ENCODE peak calls at places on chromosomes 2 and 18, in seven cellular contexts. One of them, this sample, is unnamed.

GRCh38 chr2:197851451-197851850 is 47.1 kb downstream of the PLCL1 start:
- DNase-seq in cardiac muscle cell: no peak
- DNase-seq in SK-N-SH: no peak
- DNase-seq in K562: peak; percentile 31
- DNase-seq in lower lobe of right lung: no peak
- DNase-seq in body of pancreas: no peak
- DNase-seq in colonic mucosa: no peak
- DNase-seq in this sample: no peak

GRCh38 chr18:53819671-53820070 is 404.8 kb downstream of the MBD2 start:
- DNase-seq in cardiac muscle cell: no peak
- DNase-seq in SK-N-SH: no peak
- DNase-seq in K562: no peak
- DNase-seq in lower lobe of right lung: peak; percentile 60
- DNase-seq in body of pancreas: no peak
- DNase-seq in colonic mucosa: no peak
- DNase-seq in this sample: no peak

GRCh38 chr2:158042666-158043065 is 59.0 kb upstream of the UPP2 start:
- DNase-seq in cardiac muscle cell: no peak
- DNase-seq in SK-N-SH: no peak
- DNase-seq in K562: no peak
- DNase-seq in lower lobe of right lung: no peak
- DNase-seq in body of pancreas: no peak
- DNase-seq in colonic mucosa: no peak
- DNase-seq in this sample: no peak

GRCh38 chr18:35131387-35132283 is 90.4 kb downstream of the MAPRE2 start:
- DNase-seq in cardiac muscle cell: no peak
- DNase-seq in SK-N-SH: no peak
- DNase-seq in K562: no peak
- DNase-seq in lower lobe of right lung: no peak
- DNase-seq in body of pancreas: no peak
- DNase-seq in colonic mucosa: no peak
- DNase-seq in this sample: no peak

GRCh38 chr2:126784045-126784444 is 114.6 kb upstream of the TEX51 start:
- DNase-seq in cardiac muscle cell: no peak
- DNase-seq in SK-N-SH: no peak
- DNase-seq in K562: no peak
- DNase-seq in lower lobe of right lung: no peak
- DNase-seq in body of pancreas: no peak
- DNase-seq in colonic mucosa: no peak
- DNase-seq in this sample: no peak

GRCh38 chr2:218998414-218999002 is 5.3 kb upstream of the CRYBA2 start:
- DNase-seq in cardiac muscle cell: no peak
- DNase-seq in SK-N-SH: no peak
- DNase-seq in K562: no peak
- DNase-seq in lower lobe of right lung: no peak
- DNase-seq in body of pancreas: peak; percentile 35
- DNase-seq in colonic mucosa: no peak
- DNase-seq in this sample: no peak

GRCh38 chr2:204541637-204542036 is 3.6 kb upstream of the PARD3B start:
- DNase-seq in cardiac muscle cell: no peak
- DNase-seq in SK-N-SH: no peak
- DNase-seq in K562: no peak
- DNase-seq in lower lobe of right lung: no peak
- DNase-seq in body of pancreas: no peak
- DNase-seq in colonic mucosa: no peak
- DNase-seq in this sample: no peak

GRCh38 chr18:69400976-69401474 is 337 bp downstream of the DOK6 start:
- DNase-seq in cardiac muscle cell: peak; percentile 54
- DNase-seq in SK-N-SH: peak; percentile 81
- DNase-seq in K562: no peak
- DNase-seq in lower lobe of right lung: peak; percentile 42
- DNase-seq in body of pancreas: no peak
- DNase-seq in colonic mucosa: no peak
- DNase-seq in this sample: peak; percentile 7

GRCh38 chr2:233129351-233129978 is 69.3 kb downstream of the INPP5D start:
- DNase-seq in cardiac muscle cell: peak; percentile 9
- DNase-seq in SK-N-SH: peak; percentile 58
- DNase-seq in K562: no peak
- DNase-seq in lower lobe of right lung: no peak
- DNase-seq in body of pancreas: no peak
- DNase-seq in colonic mucosa: no peak
- DNase-seq in this sample: no peak

GRCh38 chr2:54639609-54640008 is 83.9 kb upstream of the EML6 start:
- DNase-seq in cardiac muscle cell: peak; percentile 28
- DNase-seq in SK-N-SH: no peak
- DNase-seq in K562: peak; percentile 18
- DNase-seq in lower lobe of right lung: no peak
- DNase-seq in body of pancreas: no peak
- DNase-seq in colonic mucosa: no peak
- DNase-seq in this sample: no peak

GRCh38 chr18:13235326-13235937 is 16.9 kb downstream of the LDLRAD4 start:
- DNase-seq in cardiac muscle cell: no peak
- DNase-seq in SK-N-SH: no peak
- DNase-seq in K562: no peak
- DNase-seq in lower lobe of right lung: peak; percentile 16
- DNase-seq in body of pancreas: no peak
- DNase-seq in colonic mucosa: no peak
- DNase-seq in this sample: no peak

GRCh38 chr18:46554406-46554805 is 102.6 kb downstream of the LOXHD1 start:
- DNase-seq in cardiac muscle cell: no peak
- DNase-seq in SK-N-SH: no peak
- DNase-seq in K562: no peak
- DNase-seq in lower lobe of right lung: no peak
- DNase-seq in body of pancreas: no peak
- DNase-seq in colonic mucosa: no peak
- DNase-seq in this sample: no peak

GRCh38 chr2:147177449-147177848 is 667.4 kb upstream of the ACVR2A start:
- DNase-seq in cardiac muscle cell: peak; percentile 57
- DNase-seq in SK-N-SH: no peak
- DNase-seq in K562: no peak
- DNase-seq in lower lobe of right lung: no peak
- DNase-seq in body of pancreas: no peak
- DNase-seq in colonic mucosa: no peak
- DNase-seq in this sample: no peak

GRCh38 chr18:33440384-33441043 is at the start of gene CCDC178:
- DNase-seq in cardiac muscle cell: peak; percentile 38
- DNase-seq in SK-N-SH: peak; percentile 77
- DNase-seq in K562: peak; percentile 13
- DNase-seq in lower lobe of right lung: no peak
- DNase-seq in body of pancreas: peak; percentile 36
- DNase-seq in colonic mucosa: no peak
- DNase-seq in this sample: peak; percentile 7

GRCh38 chr2:163778045-163778753 is 42.4 kb upstream of the FIGN start:
- DNase-seq in cardiac muscle cell: peak; percentile 88
- DNase-seq in SK-N-SH: no peak
- DNase-seq in K562: no peak
- DNase-seq in lower lobe of right lung: no peak
- DNase-seq in body of pancreas: peak; percentile 17
- DNase-seq in colonic mucosa: no peak
- DNase-seq in this sample: no peak

GRCh38 chr18:70634576-70635147 is 345.8 kb downstream of the SOCS6 start:
- DNase-seq in cardiac muscle cell: peak; percentile 21
- DNase-seq in SK-N-SH: no peak
- DNase-seq in K562: no peak
- DNase-seq in lower lobe of right lung: no peak
- DNase-seq in body of pancreas: no peak
- DNase-seq in colonic mucosa: no peak
- DNase-seq in this sample: no peak

GRCh38 chr2:137493261-137493660 is 471.0 kb upstream of the HNMT start:
- DNase-seq in cardiac muscle cell: no peak
- DNase-seq in SK-N-SH: no peak
- DNase-seq in K562: no peak
- DNase-seq in lower lobe of right lung: no peak
- DNase-seq in body of pancreas: no peak
- DNase-seq in colonic mucosa: peak; percentile 20
- DNase-seq in this sample: peak; percentile 31

GRCh38 chr2:8174641-8175257 is 507.1 kb upstream of the ID2 start:
- DNase-seq in cardiac muscle cell: no peak
- DNase-seq in SK-N-SH: no peak
- DNase-seq in K562: no peak
- DNase-seq in lower lobe of right lung: no peak
- DNase-seq in body of pancreas: no peak
- DNase-seq in colonic mucosa: no peak
- DNase-seq in this sample: no peak

GRCh38 chr2:150487537-150488429 is at the start of gene RND3:
- DNase-seq in cardiac muscle cell: peak; percentile 99
- DNase-seq in SK-N-SH: peak; percentile 86
- DNase-seq in K562: peak; percentile 67
- DNase-seq in lower lobe of right lung: peak; percentile 93
- DNase-seq in body of pancreas: peak; percentile 97
- DNase-seq in colonic mucosa: peak; percentile 98
- DNase-seq in this sample: peak; percentile 97

GRCh38 chr2:222296911-222297599 is 1.7 kb downstream of the PAX3 start:
- DNase-seq in cardiac muscle cell: no peak
- DNase-seq in SK-N-SH: no peak
- DNase-seq in K562: no peak
- DNase-seq in lower lobe of right lung: no peak
- DNase-seq in body of pancreas: no peak
- DNase-seq in colonic mucosa: no peak
- DNase-seq in this sample: no peak

GRCh38 chr18:39380823-39381222 is 1815.2 kb upstream of the CELF4 start:
- DNase-seq in cardiac muscle cell: no peak
- DNase-seq in SK-N-SH: no peak
- DNase-seq in K562: no peak
- DNase-seq in lower lobe of right lung: no peak
- DNase-seq in body of pancreas: no peak
- DNase-seq in colonic mucosa: no peak
- DNase-seq in this sample: no peak

GRCh38 chr2:110688594-110689091 is 10.8 kb upstream of the BUB1 start:
- DNase-seq in cardiac muscle cell: no peak
- DNase-seq in SK-N-SH: no peak
- DNase-seq in K562: no peak
- DNase-seq in lower lobe of right lung: no peak
- DNase-seq in body of pancreas: no peak
- DNase-seq in colonic mucosa: no peak
- DNase-seq in this sample: no peak

GRCh38 chr2:190404487-190404886 is 3.7 kb upstream of the MFSD6 start:
- DNase-seq in cardiac muscle cell: peak; percentile 55
- DNase-seq in SK-N-SH: no peak
- DNase-seq in K562: peak; percentile 26
- DNase-seq in lower lobe of right lung: no peak
- DNase-seq in body of pancreas: no peak
- DNase-seq in colonic mucosa: peak; percentile 63
- DNase-seq in this sample: no peak

GRCh38 chr2:46976556-46976955 is 61.0 kb upstream of the MCFD2 start:
- DNase-seq in cardiac muscle cell: no peak
- DNase-seq in SK-N-SH: no peak
- DNase-seq in K562: no peak
- DNase-seq in lower lobe of right lung: no peak
- DNase-seq in body of pancreas: no peak
- DNase-seq in colonic mucosa: no peak
- DNase-seq in this sample: no peak

DNA sequence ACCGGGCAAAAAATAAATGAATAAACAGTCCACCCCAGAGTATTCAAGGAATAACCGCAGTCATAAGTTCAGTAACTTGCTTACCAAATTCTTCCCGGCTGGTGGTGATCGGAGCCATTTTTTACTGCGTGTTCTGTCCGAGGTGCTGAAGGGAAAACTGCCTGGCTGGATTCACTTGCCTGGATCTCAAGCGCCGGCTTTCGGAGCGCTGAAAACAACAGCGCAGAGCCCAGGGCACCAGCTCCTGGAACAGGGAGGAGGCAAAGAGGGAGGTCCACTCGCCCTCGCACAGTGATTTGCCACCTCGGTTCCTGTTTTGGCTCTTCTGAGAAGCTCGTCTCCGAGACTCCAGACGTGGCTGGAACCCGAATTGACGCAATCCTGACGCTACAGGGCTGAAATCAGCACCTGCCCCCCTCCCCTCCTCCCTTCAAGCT is at the start of gene SYT4:
- DNase-seq in cardiac muscle cell: peak; percentile 79
- DNase-seq in SK-N-SH: peak; percentile 40
- DNase-seq in K562: no peak
- DNase-seq in lower lobe of right lung: no peak
- DNase-seq in body of pancreas: peak; percentile 43
- DNase-seq in colonic mucosa: no peak
- DNase-seq in this sample: no peak
- H3K4me3 ChIP-seq in cardiac muscle cell: no peak within 1 kb of the TSS
- H3K4me3 ChIP-seq in SK-N-SH: peak within 1 kb of the TSS; percentile 38
- H3K4me3 ChIP-seq in K562: no peak within 1 kb of the TSS
- H3K4me3 ChIP-seq in lower lobe of right lung: no peak within 1 kb of the TSS
- H3K4me3 ChIP-seq in body of pancreas: no peak within 1 kb of the TSS
- H3K4me3 ChIP-seq in colonic mucosa: no peak within 1 kb of the TSS
- H3K4me3 ChIP-seq in this sample: no peak within 1 kb of the TSS

DNA sequence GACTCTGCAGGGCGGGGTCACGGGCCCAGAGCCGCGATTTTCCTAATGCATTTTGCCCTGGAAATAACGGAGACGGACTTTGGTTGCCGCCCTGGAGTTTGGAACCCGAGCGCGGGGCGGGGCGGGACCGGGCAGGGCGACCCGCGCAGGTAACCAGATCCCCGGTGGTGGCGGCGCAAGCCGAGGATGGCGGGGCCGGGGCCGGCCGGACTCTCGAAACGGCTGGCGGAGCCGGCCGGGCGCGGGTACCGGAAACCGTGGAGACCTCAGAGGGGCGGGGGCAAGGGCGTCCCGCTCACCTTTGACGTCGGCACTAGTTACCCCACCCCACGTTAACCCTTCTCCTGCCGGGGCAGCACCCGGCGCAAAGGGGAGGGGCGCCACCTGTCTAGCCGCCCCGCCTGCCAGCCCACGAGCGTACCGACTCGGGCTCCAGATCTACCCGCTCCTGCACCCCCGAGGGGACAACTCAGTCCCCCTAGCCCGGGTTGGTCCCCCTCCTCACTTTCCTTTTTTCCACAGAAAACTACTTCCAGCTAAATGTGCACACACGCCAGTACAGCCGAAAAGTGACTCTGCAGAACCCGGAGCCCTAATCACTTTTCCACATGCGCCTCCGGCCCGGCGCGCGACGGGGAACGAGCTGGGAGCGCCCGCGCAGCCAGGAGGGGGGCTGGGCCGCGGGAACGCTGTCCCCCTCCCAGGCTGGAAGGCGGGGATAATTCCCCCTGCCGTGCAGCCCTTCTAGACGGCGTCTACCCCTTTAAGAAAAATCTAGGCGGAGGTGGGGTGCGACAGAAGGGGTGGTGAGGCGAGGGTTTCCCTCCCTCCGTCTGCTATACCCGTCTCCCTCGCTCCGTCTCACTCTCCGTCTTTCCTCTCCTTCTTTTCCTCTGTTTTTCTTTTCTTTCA is 2.7 kb downstream of the CYP26B1 start:
- DNase-seq in cardiac muscle cell: peak; percentile 69
- DNase-seq in SK-N-SH: peak; percentile 69
- DNase-seq in K562: no peak
- DNase-seq in lower lobe of right lung: no peak
- DNase-seq in body of pancreas: no peak
- DNase-seq in colonic mucosa: peak; percentile 65
- DNase-seq in this sample: no peak
- H3K4me1 ChIP-seq in cardiac muscle cell: peaks cover 6% of the 10 kb centered on the region
- H3K4me1 ChIP-seq in SK-N-SH: peaks cover 29% of the 10 kb centered on the region
- H3K4me1 ChIP-seq in K562: peaks cover 30% of the 10 kb centered on the region
- H3K4me1 ChIP-seq in lower lobe of right lung: peaks cover 66% of the 10 kb centered on the region
- H3K4me1 ChIP-seq in body of pancreas: peaks cover 58% of the 10 kb centered on the region
- H3K4me1 ChIP-seq in colonic mucosa: peaks cover 22% of the 10 kb centered on the region
- H3K4me1 ChIP-seq in this sample: peaks cover 67% of the 10 kb centered on the region

GRCh38 chr18:63591725-63592124 is 4.6 kb downstream of the SERPINB13 start:
- DNase-seq in cardiac muscle cell: no peak
- DNase-seq in SK-N-SH: no peak
- DNase-seq in K562: no peak
- DNase-seq in lower lobe of right lung: no peak
- DNase-seq in body of pancreas: no peak
- DNase-seq in colonic mucosa: no peak
- DNase-seq in this sample: no peak
- H3K4me3 ChIP-seq in cardiac muscle cell: no peak overlapping the region
- H3K4me3 ChIP-seq in SK-N-SH: no peak overlapping the region
- H3K4me3 ChIP-seq in K562: no peak overlapping the region
- H3K4me3 ChIP-seq in lower lobe of right lung: no peak overlapping the region
- H3K4me3 ChIP-seq in body of pancreas: no peak overlapping the region
- H3K4me3 ChIP-seq in colonic mucosa: no peak overlapping the region
- H3K4me3 ChIP-seq in this sample: no peak overlapping the region

GRCh38 chr18:77061291-77061945 is 71.2 kb downstream of the MBP start:
- DNase-seq in cardiac muscle cell: no peak
- DNase-seq in SK-N-SH: no peak
- DNase-seq in K562: no peak
- DNase-seq in lower lobe of right lung: no peak
- DNase-seq in body of pancreas: no peak
- DNase-seq in colonic mucosa: no peak
- DNase-seq in this sample: no peak
- H3K4me1 ChIP-seq in cardiac muscle cell: no peaks in the 10 kb centered on the region
- H3K4me1 ChIP-seq in SK-N-SH: no peaks in the 10 kb centered on the region
- H3K4me1 ChIP-seq in K562: no peaks in the 10 kb centered on the region
- H3K4me1 ChIP-seq in lower lobe of right lung: peaks cover 85% of the 10 kb centered on the region
- H3K4me1 ChIP-seq in body of pancreas: peaks cover 31% of the 10 kb centered on the region
- H3K4me1 ChIP-seq in colonic mucosa: peaks cover 5% of the 10 kb centered on the region
- H3K4me1 ChIP-seq in this sample: peaks cover 20% of the 10 kb centered on the region

This sample was measured in transverse colon.